ENCODE peak calls at places on chromosome 14, in four cellular contexts. M, I, U and V are unnamed samples.

GRCh38 chr14:79514700-79515099 is 696.6 kb downstream of the DIO2 start:
- DNase-seq in I (no peak), M (no peak), U (no peak), V (no peak)

GRCh38 chr14:105014032-105014431 is 6.9 kb downstream of the CDCA4 start:
- DNase-seq in M (no peak), I (no peak), U (no peak), V (no peak)

GRCh38 chr14:68966872-68967301 is 12.2 kb downstream of the ACTN1 start:
- DNase-seq in I (no peak), M (no peak), U (no peak), V (no peak)

GRCh38 chr14:32073537-32074189 is 3.4 kb upstream of the ARHGAP5 start:
- DNase-seq in I (no peak), U (no peak), M (no peak), V (peak; percentile 76)

GRCh38 chr14:68981124-68981523 is 2.0 kb upstream of the ACTN1 start:
- DNase-seq in I (no peak), U (no peak), M (no peak), V (no peak)

GRCh38 chr14:81401420-81402122 is 1.4 kb upstream of the STON2 start:
- DNase-seq in I (no peak), U (no peak), M (no peak), V (no peak)

GRCh38 chr14:90381011-90381790 is 15.6 kb upstream of the CALM1 start:
- DNase-seq in U (no peak), M (peak; percentile 59), I (peak; percentile 68), V (peak; percentile 52)

GRCh38 chr14:89740241-89740640 is 214.3 kb downstream of the EFCAB11 start:
- DNase-seq in M (no peak), I (no peak), U (no peak), V (no peak)

GRCh38 chr14:96245710-96246534 is 10.1 kb upstream of the BDKRB1 start:
- DNase-seq in U (no peak), I (no peak), M (no peak), V (no peak)

GRCh38 chr14:103333754-103334643 is at the start of gene EIF5:
- DNase-seq in M (peak; percentile 99), I (peak; percentile 99), U (peak; percentile 99), V (peak; percentile 100)

GRCh38 chr14:77645520-77646230 is 29.2 kb upstream of the SPTLC2 start:
- DNase-seq in M (no peak), U (no peak), I (no peak), V (no peak)

GRCh38 chr14:104895207-104895785 is 29.4 kb upstream of the PLD4 start:
- DNase-seq in M (peak; percentile 18), U (peak; percentile 58), I (peak; percentile 40), V (no peak)

GRCh38 chr14:29282169-29282568 is 515.6 kb downstream of the FOXG1 start:
- DNase-seq in U (no peak), I (no peak), M (no peak), V (no peak)

GRCh38 chr14:61430066-61430757 is 108.8 kb downstream of the PRKCH start:
- DNase-seq in I (no peak), U (no peak), M (no peak), V (no peak)

GRCh38 chr14:96962337-96962736 is 165.2 kb downstream of the VRK1 start:
- DNase-seq in M (no peak), U (no peak), I (no peak), V (no peak)

GRCh38 chr14:67487937-67488893 is at the start of gene TMEM229B:
- DNase-seq in M (no peak), U (peak; percentile 61), I (peak; percentile 80), V (no peak)

GRCh38 chr14:74826574-74826973 is 49.4 kb downstream of the PROX2 start:
- DNase-seq in U (no peak), M (no peak), I (no peak), V (no peak)

GRCh38 chr14:103629503-103630121 is 601 bp downstream of the KLC1 start:
- DNase-seq in U (peak; percentile 85), M (peak; percentile 56), I (peak; percentile 77), V (peak; percentile 93)

GRCh38 chr14:103259801-103260628 is 74.0 kb upstream of the EIF5 start:
- DNase-seq in M (no peak), I (peak; percentile 68), U (no peak), V (no peak)

GRCh38 chr14:44833376-44833775 is 128.4 kb downstream of the KLHL28 start:
- DNase-seq in M (no peak), I (no peak), U (no peak), V (no peak)

GRCh38 chr14:90624732-90625444 is 191.3 kb downstream of the TTC7B start:
- DNase-seq in U (no peak), I (no peak), M (no peak), V (no peak)

GRCh38 chr14:36105401-36105800 is 71.1 kb downstream of the PTCSC3 start:
- DNase-seq in M (no peak), I (no peak), U (no peak), V (no peak)

GRCh38 chr14:31936100-31936499 is 141.0 kb upstream of the ARHGAP5 start:
- DNase-seq in U (no peak), I (peak; percentile 54), M (no peak), V (no peak)

GRCh38 chr14:86796221-86797074 is 1196.5 kb downstream of the GALC start:
- DNase-seq in M (no peak), U (no peak), I (no peak), V (no peak)

GRCh38 chr14:102088012-102088792 is 1.4 kb upstream of the HSP90AA1 start:
- DNase-seq in U (peak; percentile 80), I (peak; percentile 59), M (peak; percentile 37), V (peak; percentile 56)
- TF ChIP-seq POLR2A in U (no peak), I (no peak), M (no peak), V (no peak)

GRCh38 chr14:64986578-64987571 is at the start of gene FNTB:
- DNase-seq in U (peak; percentile 98), I (peak; percentile 98), M (peak; percentile 95), V (peak; percentile 99)

GRCh38 chr14:64979336-64980074 is 7.2 kb upstream of the FNTB start:
- DNase-seq in U (no peak), I (no peak), M (no peak), V (peak; percentile 50)

GRCh38 chr14:64983439-64984310 is 3.0 kb upstream of the FNTB start:
- DNase-seq in M (no peak), U (no peak), I (no peak), V (no peak)
- H3K4me3 ChIP-seq in M (no peak overlapping the region), U (no peak overlapping the region), I (no peak overlapping the region), V (no peak overlapping the region)

GRCh38 chr14:51860164-51860835 is at the start of gene GNG2:
- DNase-seq in U (peak; percentile 93), I (peak; percentile 79), M (peak; percentile 70), V (peak; percentile 82)
- TF ChIP-seq POLR2A in U (no peak), I (peak; percentile 81), M (peak; percentile 29), V (peak; percentile 21)

GRCh38 chr14:55352201-55352600 is 59.4 kb downstream of the ATG14 start:
- DNase-seq in I (no peak), U (no peak), M (no peak), V (no peak)
- H3K4me3 ChIP-seq in I (no peak overlapping the region), U (no peak overlapping the region), M (no peak overlapping the region), V (no peak overlapping the region)

DNA sequence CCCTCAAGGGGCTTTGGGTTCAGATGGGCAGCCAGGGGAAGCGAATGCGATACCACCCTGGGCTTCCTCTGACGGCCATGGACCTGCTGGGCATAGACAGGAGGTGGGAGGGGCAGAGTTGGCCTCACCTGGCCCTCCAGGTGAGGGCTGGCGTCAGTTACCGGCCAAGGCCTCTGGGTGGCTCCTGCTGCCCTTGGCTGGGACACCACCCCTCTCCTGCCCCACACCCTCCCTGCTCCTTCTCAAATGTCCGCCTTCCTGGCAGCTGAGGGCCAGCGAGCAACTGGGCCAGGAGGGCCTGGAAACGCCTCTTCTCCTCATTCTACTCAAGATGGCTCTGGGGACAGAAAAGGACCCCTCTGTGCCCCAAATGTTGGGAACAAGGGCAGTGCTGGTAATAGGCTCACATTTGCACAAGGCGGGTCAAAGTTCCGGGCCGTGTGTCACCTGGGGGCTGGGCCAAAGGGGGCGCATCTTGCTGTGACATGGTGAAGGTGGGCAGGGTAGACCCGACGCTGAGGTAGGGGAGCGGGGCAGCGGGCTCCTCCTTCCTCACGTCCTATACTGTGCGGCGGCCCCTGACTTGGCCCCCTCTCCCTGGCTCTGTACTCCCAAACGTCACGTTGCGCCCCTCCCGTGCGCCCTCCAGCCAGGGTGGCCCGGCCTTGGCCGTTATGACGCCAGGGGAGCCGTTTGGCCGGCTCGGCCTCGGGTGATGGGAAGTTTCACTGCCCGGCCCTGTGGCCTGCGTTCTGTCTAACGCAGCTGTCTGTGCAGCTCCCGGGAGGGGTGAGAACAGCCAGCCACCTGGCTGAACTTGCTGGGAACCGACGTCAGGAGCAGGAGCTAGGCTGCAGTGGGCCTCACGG is 18.1 kb upstream of the DLK1 start:
- DNase-seq in I (peak; percentile 67), M (peak; percentile 83), U (peak; percentile 82), V (no peak)
- TF ChIP-seq POLR2A in I (no peak), M (no peak), U (no peak), V (no peak)

GRCh38 chr14:42374332-42374731 is 767.7 kb downstream of the LRFN5 start:
- DNase-seq in U (no peak), I (no peak), M (no peak), V (no peak)

GRCh38 chr14:42368234-42368633 is 761.6 kb downstream of the LRFN5 start:
- DNase-seq in I (no peak), M (no peak), U (no peak), V (no peak)

GRCh38 chr14:42370056-42370455 is 763.4 kb downstream of the LRFN5 start:
- DNase-seq in U (no peak), I (no peak), M (no peak), V (no peak)
- H3K4me3 ChIP-seq in U (no peak overlapping the region), I (no peak overlapping the region), M (no peak overlapping the region), V (no peak overlapping the region)

DNA sequence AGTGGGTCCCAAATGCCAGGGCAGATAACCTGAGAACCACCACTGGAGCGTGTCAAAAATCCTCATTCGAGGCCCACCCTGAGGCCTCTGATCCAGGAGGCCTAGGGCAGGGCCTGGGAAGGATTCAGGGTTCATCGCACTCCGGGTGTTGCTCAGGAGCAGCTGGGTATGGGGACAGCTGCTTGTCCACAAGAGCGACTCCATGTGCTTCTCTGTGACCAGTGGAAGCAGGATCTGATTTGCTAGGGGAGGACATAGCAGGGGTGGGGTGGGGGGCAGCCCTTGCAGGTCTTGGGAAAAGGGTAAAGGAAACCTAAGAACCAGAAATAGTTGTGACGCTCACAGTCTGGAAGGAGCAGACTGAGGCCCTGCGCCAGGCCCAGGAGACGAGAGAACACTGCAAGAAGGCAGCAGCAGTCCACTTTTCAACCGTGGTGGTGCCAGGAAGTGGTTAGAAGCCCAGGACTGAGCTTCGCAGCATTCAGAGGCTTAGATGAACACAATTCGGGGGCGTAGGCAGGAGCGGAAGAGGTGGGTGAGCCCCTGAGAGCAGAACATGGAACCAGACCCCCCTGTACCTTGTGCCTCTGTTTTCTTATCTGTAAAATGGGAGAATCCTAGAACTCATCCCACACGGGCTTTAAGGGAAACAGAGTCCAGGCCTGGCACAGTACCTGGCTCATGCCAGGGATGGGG is 33.7 kb downstream of the ITPK1 start:
- DNase-seq in U (no peak), I (no peak), M (no peak), V (no peak)
- TF ChIP-seq POLR2A in U (no peak), I (no peak), M (no peak), V (no peak)

DNA sequence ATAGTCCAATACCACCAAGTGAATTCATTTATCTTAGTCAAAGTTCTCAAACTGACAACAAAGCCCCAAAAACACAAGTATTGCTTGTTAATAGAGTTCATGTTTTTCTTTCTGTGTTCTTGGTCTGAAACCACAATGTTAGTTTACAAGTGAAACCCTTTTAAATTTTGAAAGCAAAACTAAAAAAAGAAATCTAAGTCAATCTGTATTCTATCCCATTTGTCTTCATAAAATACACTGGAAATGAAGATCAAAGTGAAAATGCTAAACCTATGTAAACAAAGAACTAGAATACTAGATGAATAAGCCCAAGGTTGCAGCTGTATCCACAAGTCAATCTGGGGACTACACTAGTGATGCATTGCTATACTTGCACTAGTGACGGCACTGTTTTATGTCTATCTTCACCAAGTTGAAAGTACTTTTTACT is 10.4 kb downstream of the MAP4K5 start:
- DNase-seq in U (no peak), M (no peak), I (no peak), V (no peak)
- H3K4me3 ChIP-seq in U (no peak overlapping the region), M (no peak overlapping the region), I (no peak overlapping the region), V (no peak overlapping the region)